ENCODE peak calls at places on chromosome 22, in seven cellular contexts. One of them, this sample, is unnamed.

GRCh38 chr22:50702261-50702671 is 29.6 kb downstream of the SHANK3 start:
- DNase-seq in skeletal muscle cell: no peak
- DNase-seq in EL: no peak
- DNase-seq in activated CD4-positive, alpha-beta T cell treated with anti-CD3 and anti-CD28 coated beads, Interleukin-2, amount 50 U/mL, for 4 hours: no peak
- DNase-seq in effector memory CD4-positive, alpha-beta T cell: no peak
- DNase-seq in K562: no peak
- DNase-seq in dermis microvascular lymphatic vessel endothelial cell: no peak
- DNase-seq in this sample: no peak

GRCh38 chr22:27879923-27880322 is 39.1 kb downstream of the PITPNB start:
- DNase-seq in EL: peak
- DNase-seq in activated CD4-positive, alpha-beta T cell treated with anti-CD3 and anti-CD28 coated beads, Interleukin-2, amount 50 U/mL, for 4 hours: no peak
- DNase-seq in dermis microvascular lymphatic vessel endothelial cell: peak
- DNase-seq in K562: peak
- DNase-seq in skeletal muscle cell: no peak
- DNase-seq in effector memory CD4-positive, alpha-beta T cell: no peak
- DNase-seq in this sample: peak

GRCh38 chr22:25193548-25193947 is 6.1 kb upstream of the CRYBB3 start:
- DNase-seq in effector memory CD4-positive, alpha-beta T cell: no peak
- DNase-seq in activated CD4-positive, alpha-beta T cell treated with anti-CD3 and anti-CD28 coated beads, Interleukin-2, amount 50 U/mL, for 4 hours: no peak
- DNase-seq in EL: no peak
- DNase-seq in K562: no peak
- DNase-seq in skeletal muscle cell: no peak
- DNase-seq in dermis microvascular lymphatic vessel endothelial cell: no peak
- DNase-seq in this sample: peak

GRCh38 chr22:29369460-29369859 is 18.9 kb downstream of the AP1B1 start:
- DNase-seq in effector memory CD4-positive, alpha-beta T cell: no peak
- DNase-seq in EL: peak
- DNase-seq in activated CD4-positive, alpha-beta T cell treated with anti-CD3 and anti-CD28 coated beads, Interleukin-2, amount 50 U/mL, for 4 hours: no peak
- DNase-seq in skeletal muscle cell: no peak
- DNase-seq in K562: peak
- DNase-seq in dermis microvascular lymphatic vessel endothelial cell: peak
- DNase-seq in this sample: peak

GRCh38 chr22:46761539-46762237 is 762 bp upstream of the TBC1D22A start:
- DNase-seq in dermis microvascular lymphatic vessel endothelial cell: no peak
- DNase-seq in EL: no peak
- DNase-seq in activated CD4-positive, alpha-beta T cell treated with anti-CD3 and anti-CD28 coated beads, Interleukin-2, amount 50 U/mL, for 4 hours: no peak
- DNase-seq in K562: peak
- DNase-seq in effector memory CD4-positive, alpha-beta T cell: no peak
- DNase-seq in skeletal muscle cell: no peak
- DNase-seq in this sample: no peak

GRCh38 chr22:40637181-40638150 is 947 bp upstream of the MRTFA start:
- DNase-seq in skeletal muscle cell: no peak
- DNase-seq in activated CD4-positive, alpha-beta T cell treated with anti-CD3 and anti-CD28 coated beads, Interleukin-2, amount 50 U/mL, for 4 hours: peak
- DNase-seq in dermis microvascular lymphatic vessel endothelial cell: no peak
- DNase-seq in effector memory CD4-positive, alpha-beta T cell: peak
- DNase-seq in EL: no peak
- DNase-seq in K562: peak
- DNase-seq in this sample: no peak

GRCh38 chr22:38218661-38219331 is 17.0 kb downstream of the MAFF start:
- DNase-seq in effector memory CD4-positive, alpha-beta T cell: peak
- DNase-seq in K562: no peak
- DNase-seq in skeletal muscle cell: peak
- DNase-seq in dermis microvascular lymphatic vessel endothelial cell: peak
- DNase-seq in EL: peak
- DNase-seq in activated CD4-positive, alpha-beta T cell treated with anti-CD3 and anti-CD28 coated beads, Interleukin-2, amount 50 U/mL, for 4 hours: peak
- DNase-seq in this sample: peak

GRCh38 chr22:31630331-31631329 is 31.4 kb downstream of the PISD start:
- DNase-seq in EL: peak
- DNase-seq in skeletal muscle cell: peak
- DNase-seq in effector memory CD4-positive, alpha-beta T cell: peak
- DNase-seq in K562: peak
- DNase-seq in activated CD4-positive, alpha-beta T cell treated with anti-CD3 and anti-CD28 coated beads, Interleukin-2, amount 50 U/mL, for 4 hours: peak
- DNase-seq in dermis microvascular lymphatic vessel endothelial cell: no peak
- DNase-seq in this sample: peak

GRCh38 chr22:37300551-37301017 is 18.3 kb downstream of the CYTH4 start:
- DNase-seq in effector memory CD4-positive, alpha-beta T cell: no peak
- DNase-seq in EL: no peak
- DNase-seq in skeletal muscle cell: no peak
- DNase-seq in K562: no peak
- DNase-seq in activated CD4-positive, alpha-beta T cell treated with anti-CD3 and anti-CD28 coated beads, Interleukin-2, amount 50 U/mL, for 4 hours: no peak
- DNase-seq in dermis microvascular lymphatic vessel endothelial cell: no peak
- DNase-seq in this sample: no peak

GRCh38 chr22:40247976-40248375 is 70.3 kb downstream of the TNRC6B start:
- DNase-seq in effector memory CD4-positive, alpha-beta T cell: peak
- DNase-seq in skeletal muscle cell: no peak
- DNase-seq in activated CD4-positive, alpha-beta T cell treated with anti-CD3 and anti-CD28 coated beads, Interleukin-2, amount 50 U/mL, for 4 hours: peak
- DNase-seq in K562: no peak
- DNase-seq in EL: no peak
- DNase-seq in dermis microvascular lymphatic vessel endothelial cell: no peak
- DNase-seq in this sample: no peak

GRCh38 chr22:21450320-21450831 is 16.8 kb upstream of the TMEM191C start:
- DNase-seq in activated CD4-positive, alpha-beta T cell treated with anti-CD3 and anti-CD28 coated beads, Interleukin-2, amount 50 U/mL, for 4 hours: no peak
- DNase-seq in K562: no peak
- DNase-seq in EL: no peak
- DNase-seq in dermis microvascular lymphatic vessel endothelial cell: no peak
- DNase-seq in effector memory CD4-positive, alpha-beta T cell: no peak
- DNase-seq in skeletal muscle cell: no peak
- DNase-seq in this sample: no peak

GRCh38 chr22:19626042-19626560 is 88.2 kb upstream of the SEPTIN5 start:
- DNase-seq in effector memory CD4-positive, alpha-beta T cell: no peak
- DNase-seq in skeletal muscle cell: no peak
- DNase-seq in K562: no peak
- DNase-seq in dermis microvascular lymphatic vessel endothelial cell: no peak
- DNase-seq in EL: no peak
- DNase-seq in activated CD4-positive, alpha-beta T cell treated with anti-CD3 and anti-CD28 coated beads, Interleukin-2, amount 50 U/mL, for 4 hours: no peak
- DNase-seq in this sample: no peak

GRCh38 chr22:43011079-43011478 is 3.9 kb downstream of the PACSIN2 start:
- DNase-seq in activated CD4-positive, alpha-beta T cell treated with anti-CD3 and anti-CD28 coated beads, Interleukin-2, amount 50 U/mL, for 4 hours: no peak
- DNase-seq in skeletal muscle cell: no peak
- DNase-seq in effector memory CD4-positive, alpha-beta T cell: no peak
- DNase-seq in K562: no peak
- DNase-seq in EL: no peak
- DNase-seq in dermis microvascular lymphatic vessel endothelial cell: no peak
- DNase-seq in this sample: peak

GRCh38 chr22:27238935-27239510 is 562.5 kb downstream of the MN1 start:
- DNase-seq in dermis microvascular lymphatic vessel endothelial cell: peak
- DNase-seq in skeletal muscle cell: peak
- DNase-seq in activated CD4-positive, alpha-beta T cell treated with anti-CD3 and anti-CD28 coated beads, Interleukin-2, amount 50 U/mL, for 4 hours: no peak
- DNase-seq in EL: peak
- DNase-seq in effector memory CD4-positive, alpha-beta T cell: no peak
- DNase-seq in K562: peak
- DNase-seq in this sample: peak

GRCh38 chr22:36327922-36328551 is 59.7 kb downstream of the MYH9 start:
- DNase-seq in activated CD4-positive, alpha-beta T cell treated with anti-CD3 and anti-CD28 coated beads, Interleukin-2, amount 50 U/mL, for 4 hours: no peak
- DNase-seq in effector memory CD4-positive, alpha-beta T cell: no peak
- DNase-seq in K562: no peak
- DNase-seq in dermis microvascular lymphatic vessel endothelial cell: no peak
- DNase-seq in EL: peak
- DNase-seq in skeletal muscle cell: no peak
- DNase-seq in this sample: peak

GRCh38 chr22:24023204-24023789 is 12.2 kb downstream of the CABIN1 start:
- DNase-seq in dermis microvascular lymphatic vessel endothelial cell: peak
- DNase-seq in skeletal muscle cell: no peak
- DNase-seq in EL: no peak
- DNase-seq in activated CD4-positive, alpha-beta T cell treated with anti-CD3 and anti-CD28 coated beads, Interleukin-2, amount 50 U/mL, for 4 hours: no peak
- DNase-seq in effector memory CD4-positive, alpha-beta T cell: no peak
- DNase-seq in K562: no peak
- DNase-seq in this sample: no peak

GRCh38 chr22:29949872-29950271 is 66.9 kb downstream of the MTMR3 start:
- DNase-seq in dermis microvascular lymphatic vessel endothelial cell: no peak
- DNase-seq in activated CD4-positive, alpha-beta T cell treated with anti-CD3 and anti-CD28 coated beads, Interleukin-2, amount 50 U/mL, for 4 hours: no peak
- DNase-seq in effector memory CD4-positive, alpha-beta T cell: no peak
- DNase-seq in EL: no peak
- DNase-seq in skeletal muscle cell: no peak
- DNase-seq in K562: no peak
- DNase-seq in this sample: no peak

GRCh38 chr22:17152340-17152739 is 6.7 kb downstream of the HDHD5 start:
- DNase-seq in activated CD4-positive, alpha-beta T cell treated with anti-CD3 and anti-CD28 coated beads, Interleukin-2, amount 50 U/mL, for 4 hours: no peak
- DNase-seq in EL: no peak
- DNase-seq in K562: no peak
- DNase-seq in skeletal muscle cell: no peak
- DNase-seq in effector memory CD4-positive, alpha-beta T cell: no peak
- DNase-seq in dermis microvascular lymphatic vessel endothelial cell: no peak
- DNase-seq in this sample: no peak

GRCh38 chr22:23553922-23554870 is 25.9 kb downstream of the IGLL1 start:
- DNase-seq in K562: no peak
- DNase-seq in skeletal muscle cell: no peak
- DNase-seq in activated CD4-positive, alpha-beta T cell treated with anti-CD3 and anti-CD28 coated beads, Interleukin-2, amount 50 U/mL, for 4 hours: no peak
- DNase-seq in effector memory CD4-positive, alpha-beta T cell: no peak
- DNase-seq in EL: no peak
- DNase-seq in dermis microvascular lymphatic vessel endothelial cell: no peak
- DNase-seq in this sample: no peak

GRCh38 chr22:37733625-37734401 is 37.0 kb downstream of the TRIOBP start:
- DNase-seq in effector memory CD4-positive, alpha-beta T cell: no peak
- DNase-seq in skeletal muscle cell: no peak
- DNase-seq in EL: no peak
- DNase-seq in activated CD4-positive, alpha-beta T cell treated with anti-CD3 and anti-CD28 coated beads, Interleukin-2, amount 50 U/mL, for 4 hours: no peak
- DNase-seq in K562: no peak
- DNase-seq in dermis microvascular lymphatic vessel endothelial cell: no peak
- DNase-seq in this sample: no peak

GRCh38 chr22:38835888-38836301 is 7.9 kb downstream of the NPTXR start:
- DNase-seq in effector memory CD4-positive, alpha-beta T cell: no peak
- DNase-seq in activated CD4-positive, alpha-beta T cell treated with anti-CD3 and anti-CD28 coated beads, Interleukin-2, amount 50 U/mL, for 4 hours: no peak
- DNase-seq in skeletal muscle cell: peak
- DNase-seq in EL: peak
- DNase-seq in dermis microvascular lymphatic vessel endothelial cell: no peak
- DNase-seq in K562: no peak
- DNase-seq in this sample: peak

GRCh38 chr22:43438666-43439347 is 27.0 kb downstream of the MPPED1 start:
- DNase-seq in K562: no peak
- DNase-seq in EL: no peak
- DNase-seq in activated CD4-positive, alpha-beta T cell treated with anti-CD3 and anti-CD28 coated beads, Interleukin-2, amount 50 U/mL, for 4 hours: no peak
- DNase-seq in skeletal muscle cell: no peak
- DNase-seq in effector memory CD4-positive, alpha-beta T cell: no peak
- DNase-seq in dermis microvascular lymphatic vessel endothelial cell: no peak
- DNase-seq in this sample: no peak